ENCODE peak calls at places on chromosomes 11 and 22, in eight cellular contexts. J is NCI-H345; C is HT1080; O is CD8-positive, alpha-beta memory T cell; N is activated CD8-positive, alpha-beta memory T cell treated with anti-CD3 and anti-CD28 coated beads, Interleukin-2, amount 50 U/mL, for 48 hours; L is EL; B is Right ventricle myocardium superior; Q is H54. W is an unnamed sample.

GRCh38 chr22:46078241-46079092 is 71.9 kb upstream of the PPARA start:
- DNase-seq in L (peak), N (no peak), B (peak), J (no peak), C (peak), O (no peak), Q (no peak), W (no peak)

GRCh38 chr11:70343631-70344030 is 54.7 kb upstream of the CTTN start:
- DNase-seq in B (no peak), L (no peak), Q (no peak), O (no peak), C (no peak), J (no peak), N (peak), W (no peak)

GRCh38 chr11:57663975-57664374 is 3.9 kb upstream of the ZDHHC5 start:
- DNase-seq in C (no peak), B (no peak), N (no peak), J (no peak), L (no peak), O (no peak), Q (no peak), W (no peak)

GRCh38 chr11:18471995-18472394 is 16.3 kb downstream of the LDHAL6A start:
- DNase-seq in Q (no peak), O (no peak), N (no peak), L (no peak), B (no peak), C (no peak), J (no peak), W (no peak)

GRCh38 chr22:30574095-30574981 is at the start of gene GAL3ST1:
- DNase-seq in O (no peak), Q (no peak), N (no peak), C (no peak), J (no peak), L (no peak), B (no peak), W (no peak)

GRCh38 chr22:35128637-35129036 is 62.7 kb downstream of the ISX start:
- DNase-seq in Q (no peak), L (no peak), C (no peak), B (no peak), N (no peak), J (no peak), O (no peak), W (no peak)

GRCh38 chr11:77039491-77040400 is 5.5 kb downstream of the B3GNT6 start:
- DNase-seq in C (no peak), Q (no peak), B (peak), O (peak), L (peak), N (no peak), J (no peak), W (peak)

GRCh38 chr22:23180893-23181762 is 819 bp downstream of the BCR start:
- DNase-seq in J (no peak), C (no peak), L (no peak), O (peak), Q (no peak), N (peak), B (peak), W (peak)

GRCh38 chr11:776459-777287 is 614 bp downstream of the GATD1 start:
- DNase-seq in O (no peak), B (no peak), C (peak), L (no peak), J (peak), Q (no peak), N (peak), W (no peak)